ENCODE peak calls at places on chromosome 21, in nine cellular contexts. U, O, W, S, V, C, H, K and M are unnamed samples.

GRCh38 chr21:30880914-30881313 is 466 bp downstream of the KRTAP11-1 start:
- DNase-seq in C (no peak), K (no peak), H (no peak), U (no peak), W (no peak), S (no peak), O (no peak), V (no peak), M (no peak)

GRCh38 chr21:38220270-38220737 is 36.5 kb upstream of the KCNJ15 start:
- DNase-seq in O (no peak), U (no peak), V (no peak), K (peak; percentile 57), H (no peak), S (no peak), C (no peak), W (peak; percentile 44), M (peak; percentile 68)

GRCh38 chr21:34072145-34073031 is 990 bp upstream of the MRPS6 start:
- DNase-seq in O (no peak), K (no peak), H (peak; percentile 57), U (peak; percentile 72), V (peak; percentile 40), C (no peak), W (peak; percentile 50), S (no peak), M (no peak)

GRCh38 chr21:29334717-29335428 is 36.2 kb downstream of the BACH1 start:
- DNase-seq in C (no peak), S (no peak), O (no peak), U (no peak), H (no peak), K (peak; percentile 87), W (no peak), V (no peak), M (no peak)

GRCh38 chr21:17782051-17782450 is 37.1 kb downstream of the C21orf91 start:
- DNase-seq in U (no peak), O (no peak), H (no peak), K (no peak), S (no peak), W (no peak), C (no peak), V (no peak), M (no peak)

GRCh38 chr21:37937668-37938067 is 21.4 kb upstream of the KCNJ6 start:
- DNase-seq in V (no peak), S (no peak), U (no peak), H (no peak), K (no peak), C (no peak), O (no peak), W (no peak), M (no peak)

GRCh38 chr21:17699524-17700189 is 87.0 kb upstream of the BTG3 start:
- DNase-seq in V (no peak), H (no peak), O (no peak), U (no peak), K (no peak), W (no peak), S (peak; percentile 4), C (no peak), M (no peak)

GRCh38 chr21:37452222-37452621 is 85.6 kb downstream of the DYRK1A start:
- DNase-seq in U (no peak), C (no peak), O (peak; percentile 84), W (no peak), K (peak; percentile 82), S (peak; percentile 24), H (peak; percentile 72), V (no peak), M (no peak)

GRCh38 chr21:31343680-31344480 is at the start of gene TIAM1:
- DNase-seq in U (peak; percentile 58), S (peak; percentile 89), O (no peak), W (peak; percentile 43), H (peak; percentile 57), C (no peak), K (peak; percentile 79), V (no peak), M (peak; percentile 80)

GRCh38 chr21:42990251-42990650 is 15.9 kb downstream of the PKNOX1 start:
- DNase-seq in V (no peak), K (no peak), S (no peak), O (no peak), C (no peak), H (no peak), U (no peak), W (no peak), M (no peak)

GRCh38 chr21:32611471-32611997 is 643 bp downstream of the CFAP298 start:
- DNase-seq in U (no peak), S (peak; percentile 30), V (peak; percentile 51), W (peak; percentile 33), K (peak; percentile 32), C (peak; percentile 7), H (no peak), O (no peak), M (peak; percentile 83)

GRCh38 chr21:39118604-39119215 is 64.5 kb downstream of the PSMG1 start:
- DNase-seq in U (no peak), K (no peak), H (no peak), O (no peak), S (no peak), C (no peak), V (no peak), W (no peak), M (no peak)

GRCh38 chr21:39125752-39126485 is 57.3 kb downstream of the PSMG1 start:
- DNase-seq in W (peak; percentile 55), C (no peak), K (peak; percentile 83), U (no peak), H (peak; percentile 60), O (peak; percentile 49), S (peak; percentile 62), V (peak; percentile 54), M (no peak)

DNA sequence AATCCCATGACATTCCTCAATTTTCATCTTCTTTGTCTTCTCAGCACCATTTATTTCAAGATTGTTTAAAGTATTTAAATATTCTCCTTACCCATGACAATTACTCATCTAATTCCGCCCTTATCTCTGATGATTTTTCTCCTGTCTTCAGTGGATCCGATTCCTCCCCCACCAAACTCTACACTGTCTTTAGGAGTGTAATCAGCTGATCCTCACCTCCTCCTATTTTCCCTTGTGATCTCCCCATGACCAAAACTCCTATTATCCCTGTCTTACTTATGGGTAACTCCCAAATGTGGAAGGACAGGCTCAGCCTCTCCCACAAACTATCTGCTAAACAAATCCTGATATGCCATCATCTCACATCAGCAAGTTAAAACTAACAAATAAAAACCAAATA is 335.3 kb upstream of the RUNX1 start:
- DNase-seq in S (no peak), V (no peak), U (no peak), H (no peak), K (no peak), W (no peak), O (no peak), C (no peak), M (no peak)
- H3K27ac ChIP-seq in S (no peak overlapping the region), V (no peak overlapping the region), U (no peak overlapping the region), H (no peak overlapping the region), K (no peak overlapping the region), W (no peak overlapping the region), O (no peak overlapping the region), C (no peak overlapping the region), M (no peak overlapping the region)

DNA sequence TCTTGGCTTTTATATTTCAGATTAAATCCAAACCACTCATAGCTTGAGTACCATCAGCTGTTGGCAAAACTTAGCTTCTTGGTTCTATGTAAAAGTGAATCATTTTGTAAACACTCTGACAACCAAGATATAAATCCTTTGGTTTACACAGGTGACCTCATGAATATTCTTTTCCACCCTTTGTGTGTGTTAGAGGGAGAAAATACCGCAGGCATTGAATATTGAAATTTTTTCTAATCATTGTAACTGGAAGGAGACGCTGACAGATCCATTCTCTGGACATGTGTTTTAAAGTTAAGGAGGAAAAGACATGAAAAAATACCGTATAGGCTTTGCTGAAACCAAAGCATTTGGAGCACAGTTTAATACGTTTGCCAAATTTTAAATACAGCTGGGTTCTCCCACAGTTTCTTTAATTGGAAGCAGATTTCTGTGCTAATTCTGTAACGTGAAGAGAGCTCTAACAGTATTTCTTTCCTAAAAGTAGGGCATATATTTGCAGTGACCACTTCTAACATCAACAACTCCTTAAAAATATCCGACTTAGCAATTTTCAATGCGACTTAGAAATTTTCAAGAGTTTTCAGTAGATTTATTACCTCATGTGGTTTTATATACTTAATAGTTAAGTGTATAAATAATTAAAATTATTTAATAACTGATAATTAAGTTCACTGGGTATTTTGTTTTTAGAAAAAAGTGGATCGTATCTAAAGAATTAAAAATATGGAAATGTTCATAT is 388.2 kb downstream of the USP25 start:
- DNase-seq in V (no peak), O (peak; percentile 71), S (peak; percentile 1), U (no peak), C (no peak), K (peak; percentile 62), H (no peak), W (no peak), M (no peak)
- H3K27ac ChIP-seq in V (peak overlapping the region; percentile 40), O (no peak overlapping the region), S (no peak overlapping the region), U (no peak overlapping the region), C (peak overlapping the region; percentile 82), K (no peak overlapping the region), H (peak overlapping the region; percentile 28), W (peak overlapping the region; percentile 65), M (no peak overlapping the region)

GRCh38 chr21:46065993-46066842 is 31.7 kb upstream of the COL6A2 start:
- DNase-seq in O (no peak), V (peak; percentile 64), K (no peak), H (no peak), S (no peak), C (no peak), W (no peak), U (no peak), M (no peak)
- H3K27ac ChIP-seq in O (peak overlapping the region; percentile 94), V (peak overlapping the region; percentile 76), K (no peak overlapping the region), H (peak overlapping the region; percentile 75), S (no peak overlapping the region), C (no peak overlapping the region), W (peak overlapping the region; percentile 78), U (peak overlapping the region; percentile 75), M (peak overlapping the region; percentile 70)

GRCh38 chr21:41877901-41878830 is 978 bp downstream of the PRDM15 start:
- DNase-seq in H (no peak), S (peak; percentile 26), W (peak; percentile 54), V (peak; percentile 57), U (no peak), C (no peak), K (peak; percentile 66), O (no peak), M (no peak)

GRCh38 chr21:41878831-41879189 is 334 bp downstream of the PRDM15 start:
- DNase-seq in S (peak; percentile 71), C (peak; percentile 56), W (peak; percentile 83), O (peak; percentile 58), H (peak; percentile 87), U (peak; percentile 88), V (peak; percentile 87), K (peak; percentile 89), M (peak; percentile 85)

GRCh38 chr21:41881051-41881450 is 1.9 kb upstream of the PRDM15 start:
- DNase-seq in S (no peak), H (no peak), U (no peak), K (no peak), O (no peak), V (no peak), C (no peak), W (no peak), M (no peak)

GRCh38 chr21:41879190-41879998 is at the start of gene PRDM15:
- DNase-seq in W (peak; percentile 85), V (peak; percentile 89), S (peak; percentile 62), C (peak; percentile 53), O (peak; percentile 43), U (peak; percentile 90), K (peak; percentile 90), H (peak; percentile 85), M (peak; percentile 81)

DNA sequence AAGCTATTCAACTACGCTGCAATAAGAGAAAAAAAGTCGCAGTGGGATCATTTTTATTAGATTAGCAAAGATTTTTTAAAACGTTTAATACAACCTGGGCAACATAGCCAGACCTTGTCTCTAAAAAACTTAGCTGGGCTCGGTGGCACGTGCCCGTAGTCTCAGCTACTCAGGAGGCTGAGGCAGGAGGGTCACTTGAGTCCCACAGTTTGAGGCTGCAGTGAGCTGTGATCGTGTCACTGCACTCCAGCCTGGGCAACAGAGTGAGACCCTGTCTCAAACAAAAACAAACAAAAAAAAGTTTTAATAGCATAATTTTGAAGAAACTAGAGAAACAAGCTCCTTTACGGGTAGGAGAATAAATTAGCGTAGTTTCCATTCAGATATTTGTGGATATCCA is 1.0 kb upstream of the PRDM15 start:
- DNase-seq in H (no peak), S (no peak), C (no peak), O (no peak), W (no peak), V (no peak), K (no peak), U (no peak), M (no peak)
- H3K27ac ChIP-seq in H (no peak overlapping the region), S (no peak overlapping the region), C (peak overlapping the region; percentile 100), O (no peak overlapping the region), W (no peak overlapping the region), V (no peak overlapping the region), K (no peak overlapping the region), U (peak overlapping the region; percentile 93), M (no peak overlapping the region)